ENCODE peak calls at places on chromosomes 7 and 10, in nine cellular contexts. One of them, this sample, is unnamed.

GRCh38 chr10:131431541-131431940 is 120.0 kb upstream of the TCERG1L start:
- DNase-seq in colonic mucosa: no peak
- DNase-seq in coronary artery: no peak
- DNase-seq in left ventricle myocardium inferior: no peak
- DNase-seq in K562: no peak
- DNase-seq in IMR-90: no peak
- DNase-seq in MM.1S: no peak
- DNase-seq in neural progenitor cell: no peak
- DNase-seq in breast epithelium: no peak
- DNase-seq in this sample: no peak

GRCh38 chr7:100247152-100247757 is 27.5 kb downstream of the PVRIG start:
- DNase-seq in colonic mucosa: no peak
- DNase-seq in coronary artery: no peak
- DNase-seq in left ventricle myocardium inferior: no peak
- DNase-seq in K562: peak; percentile 70
- DNase-seq in IMR-90: peak; percentile 86
- DNase-seq in MM.1S: no peak
- DNase-seq in neural progenitor cell: peak; percentile 71
- DNase-seq in breast epithelium: peak; percentile 64
- DNase-seq in this sample: peak; percentile 34

GRCh38 chr7:141675431-141676210 is 26.3 kb downstream of the DENND11 start:
- DNase-seq in colonic mucosa: no peak
- DNase-seq in coronary artery: no peak
- DNase-seq in left ventricle myocardium inferior: no peak
- DNase-seq in K562: no peak
- DNase-seq in IMR-90: no peak
- DNase-seq in MM.1S: no peak
- DNase-seq in neural progenitor cell: no peak
- DNase-seq in breast epithelium: no peak
- DNase-seq in this sample: no peak

GRCh38 chr10:8146650-8147049 is 92.2 kb downstream of the GATA3 start:
- DNase-seq in colonic mucosa: no peak
- DNase-seq in coronary artery: no peak
- DNase-seq in left ventricle myocardium inferior: no peak
- DNase-seq in K562: no peak
- DNase-seq in IMR-90: no peak
- DNase-seq in MM.1S: no peak
- DNase-seq in neural progenitor cell: no peak
- DNase-seq in breast epithelium: no peak
- DNase-seq in this sample: no peak

GRCh38 chr7:119026391-119026790 is 801.9 kb downstream of the ANKRD7 start:
- DNase-seq in colonic mucosa: no peak
- DNase-seq in coronary artery: no peak
- DNase-seq in left ventricle myocardium inferior: no peak
- DNase-seq in K562: no peak
- DNase-seq in IMR-90: no peak
- DNase-seq in MM.1S: no peak
- DNase-seq in neural progenitor cell: no peak
- DNase-seq in breast epithelium: no peak
- DNase-seq in this sample: no peak

GRCh38 chr10:66837335-66837734 is 88.5 kb upstream of the LRRTM3 start:
- DNase-seq in colonic mucosa: no peak
- DNase-seq in coronary artery: no peak
- DNase-seq in left ventricle myocardium inferior: no peak
- DNase-seq in K562: no peak
- DNase-seq in IMR-90: no peak
- DNase-seq in MM.1S: no peak
- DNase-seq in neural progenitor cell: no peak
- DNase-seq in breast epithelium: no peak
- DNase-seq in this sample: no peak

GRCh38 chr10:132632091-132632561 is 94.5 kb downstream of the INPP5A start:
- DNase-seq in colonic mucosa: no peak
- DNase-seq in coronary artery: no peak
- DNase-seq in left ventricle myocardium inferior: peak; percentile 79
- DNase-seq in K562: no peak
- DNase-seq in IMR-90: no peak
- DNase-seq in MM.1S: no peak
- DNase-seq in neural progenitor cell: no peak
- DNase-seq in breast epithelium: no peak
- DNase-seq in this sample: peak; percentile 76

GRCh38 chr7:142338633-142339501 is 81.0 kb upstream of the PRSS58 start:
- DNase-seq in colonic mucosa: no peak
- DNase-seq in coronary artery: no peak
- DNase-seq in left ventricle myocardium inferior: no peak
- DNase-seq in K562: peak; percentile 30
- DNase-seq in IMR-90: peak; percentile 14
- DNase-seq in MM.1S: no peak
- DNase-seq in neural progenitor cell: peak; percentile 61
- DNase-seq in breast epithelium: no peak
- DNase-seq in this sample: no peak

GRCh38 chr7:17095951-17096350 is 202.5 kb upstream of the AHR start:
- DNase-seq in colonic mucosa: no peak
- DNase-seq in coronary artery: no peak
- DNase-seq in left ventricle myocardium inferior: no peak
- DNase-seq in K562: no peak
- DNase-seq in IMR-90: no peak
- DNase-seq in MM.1S: no peak
- DNase-seq in neural progenitor cell: no peak
- DNase-seq in breast epithelium: no peak
- DNase-seq in this sample: no peak

GRCh38 chr7:130867581-130868136 is 133.7 kb upstream of the KLF14 start:
- DNase-seq in colonic mucosa: no peak
- DNase-seq in coronary artery: no peak
- DNase-seq in left ventricle myocardium inferior: no peak
- DNase-seq in K562: no peak
- DNase-seq in IMR-90: no peak
- DNase-seq in MM.1S: no peak
- DNase-seq in neural progenitor cell: no peak
- DNase-seq in breast epithelium: no peak
- DNase-seq in this sample: no peak

GRCh38 chr7:43211276-43211675 is 98.8 kb downstream of the HECW1 start:
- DNase-seq in colonic mucosa: no peak
- DNase-seq in coronary artery: no peak
- DNase-seq in left ventricle myocardium inferior: no peak
- DNase-seq in K562: no peak
- DNase-seq in IMR-90: no peak
- DNase-seq in MM.1S: no peak
- DNase-seq in neural progenitor cell: peak; percentile 27
- DNase-seq in breast epithelium: no peak
- DNase-seq in this sample: no peak

GRCh38 chr7:91233201-91233600 is 31.0 kb upstream of the FZD1 start:
- DNase-seq in colonic mucosa: no peak
- DNase-seq in coronary artery: no peak
- DNase-seq in left ventricle myocardium inferior: no peak
- DNase-seq in K562: no peak
- DNase-seq in IMR-90: no peak
- DNase-seq in MM.1S: no peak
- DNase-seq in neural progenitor cell: no peak
- DNase-seq in breast epithelium: no peak
- DNase-seq in this sample: no peak

GRCh38 chr10:37489658-37490003 is 364.2 kb downstream of the ANKRD30A start:
- DNase-seq in colonic mucosa: no peak
- DNase-seq in coronary artery: no peak
- DNase-seq in left ventricle myocardium inferior: no peak
- DNase-seq in K562: no peak
- DNase-seq in IMR-90: no peak
- DNase-seq in MM.1S: no peak
- DNase-seq in neural progenitor cell: no peak
- DNase-seq in breast epithelium: no peak
- DNase-seq in this sample: no peak

GRCh38 chr10:97069026-97069425 is 116.7 kb downstream of the SLIT1 start:
- DNase-seq in colonic mucosa: no peak
- DNase-seq in coronary artery: no peak
- DNase-seq in left ventricle myocardium inferior: no peak
- DNase-seq in K562: no peak
- DNase-seq in IMR-90: no peak
- DNase-seq in MM.1S: no peak
- DNase-seq in neural progenitor cell: no peak
- DNase-seq in breast epithelium: no peak
- DNase-seq in this sample: no peak

GRCh38 chr10:112446055-112446854 is 459 bp downstream of the ZDHHC6 start:
- DNase-seq in colonic mucosa: peak; percentile 33
- DNase-seq in coronary artery: no peak
- DNase-seq in left ventricle myocardium inferior: no peak
- DNase-seq in K562: peak; percentile 12
- DNase-seq in IMR-90: peak; percentile 23
- DNase-seq in MM.1S: no peak
- DNase-seq in neural progenitor cell: no peak
- DNase-seq in breast epithelium: no peak
- DNase-seq in this sample: peak; percentile 27

GRCh38 chr10:13808556-13809391 is 222.0 kb downstream of the PRPF18 start:
- DNase-seq in colonic mucosa: no peak
- DNase-seq in coronary artery: no peak
- DNase-seq in left ventricle myocardium inferior: no peak
- DNase-seq in K562: no peak
- DNase-seq in IMR-90: peak; percentile 25
- DNase-seq in MM.1S: no peak
- DNase-seq in neural progenitor cell: no peak
- DNase-seq in breast epithelium: no peak
- DNase-seq in this sample: no peak

GRCh38 chr10:70744617-70745138 is 40.5 kb downstream of the TBATA start:
- DNase-seq in colonic mucosa: no peak
- DNase-seq in coronary artery: no peak
- DNase-seq in left ventricle myocardium inferior: no peak
- DNase-seq in K562: no peak
- DNase-seq in IMR-90: no peak
- DNase-seq in MM.1S: no peak
- DNase-seq in neural progenitor cell: no peak
- DNase-seq in breast epithelium: no peak
- DNase-seq in this sample: no peak

GRCh38 chr10:50367732-50368131 is 116.4 kb upstream of the ASAH2 start:
- DNase-seq in colonic mucosa: peak; percentile 31
- DNase-seq in coronary artery: no peak
- DNase-seq in left ventricle myocardium inferior: no peak
- DNase-seq in K562: peak; percentile 60
- DNase-seq in IMR-90: peak; percentile 54
- DNase-seq in MM.1S: peak; percentile 44
- DNase-seq in neural progenitor cell: peak; percentile 65
- DNase-seq in breast epithelium: no peak
- DNase-seq in this sample: no peak

GRCh38 chr10:73983096-73984047 is 14.5 kb upstream of the VCL start:
- DNase-seq in colonic mucosa: no peak
- DNase-seq in coronary artery: no peak
- DNase-seq in left ventricle myocardium inferior: no peak
- DNase-seq in K562: no peak
- DNase-seq in IMR-90: no peak
- DNase-seq in MM.1S: no peak
- DNase-seq in neural progenitor cell: no peak
- DNase-seq in breast epithelium: no peak
- DNase-seq in this sample: no peak

GRCh38 chr7:28573059-28573553 is 160.8 kb downstream of the CREB5 start:
- DNase-seq in colonic mucosa: peak; percentile 62
- DNase-seq in coronary artery: no peak
- DNase-seq in left ventricle myocardium inferior: peak; percentile 19
- DNase-seq in K562: no peak
- DNase-seq in IMR-90: peak; percentile 47
- DNase-seq in MM.1S: no peak
- DNase-seq in neural progenitor cell: no peak
- DNase-seq in breast epithelium: peak; percentile 56
- DNase-seq in this sample: no peak

GRCh38 chr10:4080225-4080624 is 295.2 kb upstream of the KLF6 start:
- DNase-seq in colonic mucosa: no peak
- DNase-seq in coronary artery: no peak
- DNase-seq in left ventricle myocardium inferior: no peak
- DNase-seq in K562: no peak
- DNase-seq in IMR-90: no peak
- DNase-seq in MM.1S: no peak
- DNase-seq in neural progenitor cell: no peak
- DNase-seq in breast epithelium: no peak
- DNase-seq in this sample: no peak
- H3K27ac ChIP-seq in colonic mucosa: no peak overlapping the region
- H3K27ac ChIP-seq in coronary artery: no peak overlapping the region
- H3K27ac ChIP-seq in left ventricle myocardium inferior: no peak overlapping the region
- H3K27ac ChIP-seq in K562: no peak overlapping the region
- H3K27ac ChIP-seq in IMR-90: no peak overlapping the region
- H3K27ac ChIP-seq in MM.1S: no peak overlapping the region
- H3K27ac ChIP-seq in neural progenitor cell: no peak overlapping the region
- H3K27ac ChIP-seq in breast epithelium: no peak overlapping the region
- H3K27ac ChIP-seq in this sample: no peak overlapping the region

DNA sequence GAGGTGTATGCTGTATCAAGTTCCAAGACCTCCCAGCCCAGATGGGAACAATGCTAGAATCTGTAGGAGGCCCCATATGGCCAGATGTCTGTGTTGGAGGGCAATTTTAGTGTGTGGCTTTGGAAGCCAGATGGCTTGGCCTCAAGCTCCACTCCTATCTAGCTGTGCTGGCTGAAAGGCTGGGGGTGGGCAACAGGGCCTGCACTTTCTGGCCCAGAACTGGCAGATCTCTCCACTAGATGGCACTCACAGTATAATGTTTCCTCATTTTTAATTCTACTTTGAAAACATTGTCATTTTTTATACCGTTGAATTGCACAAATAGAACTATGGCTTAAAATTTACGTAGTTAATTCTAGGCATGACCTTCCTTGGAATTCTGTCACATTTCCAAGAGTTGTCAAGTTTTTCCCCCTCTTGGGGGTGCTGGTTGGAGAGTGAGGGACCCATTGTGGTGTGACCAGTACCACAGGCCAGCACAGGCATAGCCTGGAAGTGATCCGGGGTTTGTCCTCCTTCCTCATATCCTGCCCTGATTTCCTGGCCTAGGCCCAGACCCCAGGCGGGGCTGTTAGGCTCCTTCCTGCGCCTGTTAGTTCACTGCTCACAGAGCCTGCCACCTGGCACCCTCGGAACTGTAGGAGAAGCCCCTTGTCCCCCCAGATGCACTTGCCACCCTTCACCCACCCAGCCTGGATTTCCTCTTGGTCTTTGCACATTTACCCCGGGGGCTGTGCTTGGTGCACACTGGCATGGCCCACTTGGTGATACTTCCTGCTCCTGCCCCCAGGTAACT is 52.9 kb downstream of the ARHGAP22 start:
- DNase-seq in colonic mucosa: no peak
- DNase-seq in coronary artery: peak; percentile 74
- DNase-seq in left ventricle myocardium inferior: peak; percentile 38
- DNase-seq in K562: peak; percentile 56
- DNase-seq in IMR-90: peak; percentile 59
- DNase-seq in MM.1S: peak; percentile 35
- DNase-seq in neural progenitor cell: peak; percentile 65
- DNase-seq in breast epithelium: no peak
- DNase-seq in this sample: peak; percentile 30
- TF ChIP-seq CTCF in colonic mucosa: peak; percentile 67
- TF ChIP-seq CTCF in coronary artery: peak; percentile 66
- TF ChIP-seq CTCF in left ventricle myocardium inferior: peak; percentile 85
- TF ChIP-seq CTCF in K562: peak; percentile 86
- TF ChIP-seq CTCF in IMR-90: peak; percentile 86
- TF ChIP-seq CTCF in MM.1S: peak; percentile 82
- TF ChIP-seq CTCF in neural progenitor cell: peak; percentile 81
- TF ChIP-seq CTCF in breast epithelium: peak; percentile 23
- TF ChIP-seq CTCF in this sample: peak; percentile 57

GRCh38 chr10:11163990-11164805 is 146.5 kb downstream of the CELF2 start:
- DNase-seq in colonic mucosa: no peak
- DNase-seq in coronary artery: no peak
- DNase-seq in left ventricle myocardium inferior: peak; percentile 33
- DNase-seq in K562: no peak
- DNase-seq in IMR-90: no peak
- DNase-seq in MM.1S: peak; percentile 53
- DNase-seq in neural progenitor cell: peak; percentile 87
- DNase-seq in breast epithelium: no peak
- DNase-seq in this sample: no peak
- H3K4me3 ChIP-seq in colonic mucosa: peak overlapping the region; percentile 52
- H3K4me3 ChIP-seq in coronary artery: peak overlapping the region; percentile 83
- H3K4me3 ChIP-seq in left ventricle myocardium inferior: peak overlapping the region; percentile 80
- H3K4me3 ChIP-seq in K562: peak overlapping the region; percentile 55
- H3K4me3 ChIP-seq in IMR-90: no peak overlapping the region
- H3K4me3 ChIP-seq in MM.1S: peak overlapping the region; percentile 93
- H3K4me3 ChIP-seq in neural progenitor cell: peak overlapping the region; percentile 74
- H3K4me3 ChIP-seq in breast epithelium: peak overlapping the region; percentile 77
- H3K4me3 ChIP-seq in this sample: peak overlapping the region; percentile 59

GRCh38 chr10:34704526-34705184 is 110.4 kb downstream of the PARD3 start:
- DNase-seq in colonic mucosa: no peak
- DNase-seq in coronary artery: no peak
- DNase-seq in left ventricle myocardium inferior: no peak
- DNase-seq in K562: no peak
- DNase-seq in IMR-90: no peak
- DNase-seq in MM.1S: no peak
- DNase-seq in neural progenitor cell: no peak
- DNase-seq in breast epithelium: no peak
- DNase-seq in this sample: no peak
- H3K27ac ChIP-seq in colonic mucosa: no peak overlapping the region
- H3K27ac ChIP-seq in coronary artery: no peak overlapping the region
- H3K27ac ChIP-seq in left ventricle myocardium inferior: peak overlapping the region; percentile 76
- H3K27ac ChIP-seq in K562: no peak overlapping the region
- H3K27ac ChIP-seq in IMR-90: no peak overlapping the region
- H3K27ac ChIP-seq in MM.1S: no peak overlapping the region
- H3K27ac ChIP-seq in neural progenitor cell: no peak overlapping the region
- H3K27ac ChIP-seq in breast epithelium: peak overlapping the region; percentile 12
- H3K27ac ChIP-seq in this sample: no peak overlapping the region